ENCODE peak calls at places on chromosomes 11 and 22, in four cellular contexts. One of them, this sample, is unnamed.

GRCh38 chr11:16154715-16155396 is 201.5 kb downstream of the SOX6 start:
- DNase-seq in nucleus accumbens: no peak
- DNase-seq in GM06990: no peak
- DNase-seq in SJSA1: peak; percentile 93
- DNase-seq in this sample: peak; percentile 88

GRCh38 chr11:105265859-105266258 is 126.3 kb upstream of the CARD18 start:
- DNase-seq in nucleus accumbens: no peak
- DNase-seq in GM06990: no peak
- DNase-seq in SJSA1: peak; percentile 16
- DNase-seq in this sample: no peak

GRCh38 chr11:74100231-74100630 is 70.6 kb downstream of the C2CD3 start:
- DNase-seq in nucleus accumbens: no peak
- DNase-seq in GM06990: no peak
- DNase-seq in SJSA1: no peak
- DNase-seq in this sample: no peak

GRCh38 chr11:64720640-64721358 is 2.2 kb downstream of the NRXN2 start:
- DNase-seq in nucleus accumbens: no peak
- DNase-seq in GM06990: no peak
- DNase-seq in SJSA1: no peak
- DNase-seq in this sample: no peak

GRCh38 chr22:24542641-24543040 is 12.3 kb downstream of the GUCD1 start:
- DNase-seq in nucleus accumbens: no peak
- DNase-seq in GM06990: no peak
- DNase-seq in SJSA1: no peak
- DNase-seq in this sample: no peak

GRCh38 chr11:110000858-110001257 is 92.3 kb upstream of the ZC3H12C start:
- DNase-seq in nucleus accumbens: no peak
- DNase-seq in GM06990: no peak
- DNase-seq in SJSA1: no peak
- DNase-seq in this sample: no peak

GRCh38 chr11:32137263-32137662 is 46.4 kb downstream of the RCN1 start:
- DNase-seq in nucleus accumbens: no peak
- DNase-seq in GM06990: no peak
- DNase-seq in SJSA1: peak; percentile 67
- DNase-seq in this sample: peak; percentile 87

GRCh38 chr11:96027021-96027420 is 103.1 kb upstream of the MTMR2 start:
- DNase-seq in nucleus accumbens: no peak
- DNase-seq in GM06990: no peak
- DNase-seq in SJSA1: no peak
- DNase-seq in this sample: no peak

GRCh38 chr11:86519064-86519911 is 144.6 kb downstream of the CCDC81 start:
- DNase-seq in nucleus accumbens: no peak
- DNase-seq in GM06990: no peak
- DNase-seq in SJSA1: peak; percentile 40
- DNase-seq in this sample: no peak

GRCh38 chr22:30472994-30473720 is 1.3 kb upstream of the SEC14L3 start:
- DNase-seq in nucleus accumbens: no peak
- DNase-seq in GM06990: no peak
- DNase-seq in SJSA1: no peak
- DNase-seq in this sample: no peak

GRCh38 chr11:3000032-3000961 is 8.2 kb upstream of the NAP1L4 start:
- DNase-seq in nucleus accumbens: peak; percentile 96
- DNase-seq in GM06990: no peak
- DNase-seq in SJSA1: peak; percentile 60
- DNase-seq in this sample: peak; percentile 86

GRCh38 chr11:66150725-66151124 is 80.7 kb downstream of the PACS1 start:
- DNase-seq in nucleus accumbens: no peak
- DNase-seq in GM06990: no peak
- DNase-seq in SJSA1: no peak
- DNase-seq in this sample: peak; percentile 18

GRCh38 chr11:120573756-120574354 is 62.3 kb downstream of the GRIK4 start:
- DNase-seq in nucleus accumbens: no peak
- DNase-seq in GM06990: no peak
- DNase-seq in SJSA1: no peak
- DNase-seq in this sample: no peak

This sample was measured in renal cortical epithelial cell.